ENCODE peak calls at places on chromosome X, in ten cellular contexts. R is WTC11; Q is lung microvascular endothelial cell; I is ovary; N is naive thymus-derived CD4-positive, alpha-beta T cell; S is GM18507; K is psoas muscle; J is CD4-positive, CD25-positive, alpha-beta regulatory T cell; F is coronary artery; P is naive B cell. M is an unnamed sample.

GRCh38 chrX:118024482-118024881 is 92.1 kb downstream of the KLHL13 start:
- DNase-seq in J (no peak), K (no peak), P (no peak), S (no peak), I (no peak), R (no peak), N (no peak), F (no peak), Q (no peak), M (no peak)

GRCh38 chrX:8815460-8816065 is 14.4 kb upstream of the FAM9A start:
- DNase-seq in F (no peak), K (no peak), Q (peak; percentile 42), P (peak; percentile 27), J (peak; percentile 31), R (no peak), I (no peak), S (no peak), N (peak; percentile 29), M (no peak)

GRCh38 chrX:54288277-54288676 is 69.6 kb downstream of the WNK3 start:
- DNase-seq in P (no peak), N (no peak), F (no peak), I (no peak), J (no peak), K (no peak), Q (peak; percentile 9), R (no peak), S (no peak), M (no peak)

GRCh38 chrX:143934542-143934941 is 50.7 kb downstream of the UBE2NL start:
- DNase-seq in R (no peak), F (no peak), N (no peak), P (no peak), I (no peak), K (no peak), S (no peak), Q (no peak), J (no peak), M (no peak)

GRCh38 chrX:102063445-102064074 is 61.9 kb upstream of the TCEAL2 start:
- DNase-seq in Q (no peak), N (no peak), I (no peak), K (no peak), P (no peak), J (no peak), S (no peak), R (no peak), F (no peak), M (no peak)

GRCh38 chrX:131746491-131746968 is 202.7 kb downstream of the OR13H1 start:
- DNase-seq in S (no peak), R (no peak), N (peak; percentile 88), F (peak; percentile 88), I (peak; percentile 87), Q (peak; percentile 61), J (peak; percentile 88), K (peak; percentile 90), P (peak; percentile 78), M (no peak)

GRCh38 chrX:10172867-10173266 is 16.1 kb downstream of the CLCN4 start:
- DNase-seq in S (no peak), I (no peak), N (no peak), P (no peak), J (no peak), Q (no peak), R (peak; percentile 16), F (no peak), K (no peak), M (no peak)

GRCh38 chrX:149996515-149996914 is 58.2 kb upstream of the EOLA2 start:
- DNase-seq in Q (no peak), N (no peak), F (no peak), P (no peak), K (no peak), R (no peak), J (no peak), I (no peak), S (no peak), M (no peak)

GRCh38 chrX:24264383-24264782 is 49.5 kb downstream of the SUPT20HL2 start:
- DNase-seq in F (no peak), N (no peak), P (no peak), S (no peak), I (no peak), Q (peak; percentile 19), K (no peak), J (no peak), R (no peak), M (no peak)

GRCh38 chrX:81206471-81206870 is 4.6 kb downstream of the SH3BGRL start:
- DNase-seq in K (no peak), F (no peak), N (no peak), I (no peak), R (no peak), Q (no peak), S (no peak), J (no peak), P (no peak), M (no peak)

GRCh38 chrX:14872851-14873675 is at the start of the genes FANCB and MOSPD2:
- DNase-seq in J (peak; percentile 93), Q (peak; percentile 95), I (peak; percentile 91), S (peak; percentile 76), R (peak; percentile 94), P (peak; percentile 93), K (peak; percentile 97), F (peak; percentile 95), N (peak; percentile 93), M (peak; percentile 87)

GRCh38 chrX:118423558-118423957 is 72.1 kb upstream of the DOCK11 start:
- DNase-seq in R (no peak), Q (no peak), F (no peak), I (no peak), N (no peak), P (no peak), K (no peak), J (no peak), S (peak; percentile 5), M (no peak)

GRCh38 chrX:65581661-65582339 is 47.2 kb upstream of the LAS1L start:
- DNase-seq in Q (peak; percentile 67), F (no peak), N (peak; percentile 71), R (peak; percentile 45), J (peak; percentile 63), I (peak; percentile 38), P (peak; percentile 50), K (no peak), S (peak; percentile 20), M (peak; percentile 52)

GRCh38 chrX:20231598-20231997 is 35.1 kb downstream of the RPS6KA3 start:
- DNase-seq in K (no peak), P (no peak), Q (no peak), S (no peak), N (no peak), F (no peak), I (no peak), R (no peak), J (no peak), M (peak; percentile 86)

GRCh38 chrX:101260435-101260834 is 30.7 kb downstream of the TAF7L start:
- DNase-seq in I (no peak), J (no peak), N (no peak), S (no peak), K (no peak), P (no peak), R (peak; percentile 21), Q (peak; percentile 31), F (no peak), M (no peak)

GRCh38 chrX:130758072-130758471 is 144.9 kb downstream of the ENOX2 start:
- DNase-seq in I (no peak), J (no peak), R (no peak), K (no peak), Q (no peak), P (no peak), F (no peak), N (no peak), S (no peak), M (no peak)

M was measured in foreskin melanocyte.